ENCODE peak calls at places on chromosomes 11 and 22, in eight cellular contexts. S is SJCRH30; C is stimulated activated CD8-positive, alpha-beta memory T cell treated with anti-CD3 and anti-CD28 coated beads, Interleukin-12 subunit alpha, Interleukin-12 subunit beta, amount 100 ng/mL, for 1 hour; T is amniotic stem cell; E is stimulated activated CD4-positive, alpha-beta T cell treated with anti-CD3 and anti-CD28 coated beads, TNF-alpha, amount 100 ng/mL, for 48 hours; M is SW 1271; N is activated CD8-positive, alpha-beta memory T cell treated with anti-CD3 and anti-CD28 coated beads, Interleukin-2, amount 50 U/mL, for 48 hours; X is GM23338. P is an unnamed sample.

GRCh38 chr11:95301497-95301896 is 70.5 kb upstream of the SESN3 start:
- DNase-seq in M (no peak), N (no peak), S (no peak), X (no peak), C (no peak), E (no peak), T (no peak), P (no peak)

GRCh38 chr11:65606876-65607613 is 7.0 kb downstream of the MAP3K11 start:
- DNase-seq in S (peak), E (no peak), N (no peak), M (peak), T (peak), C (no peak), X (peak), P (no peak)

GRCh38 chr11:102600666-102601065 is 24.5 kb downstream of the MMP20 start:
- DNase-seq in C (no peak), M (peak), N (no peak), E (no peak), T (no peak), X (no peak), S (no peak), P (no peak)

GRCh38 chr22:42645938-42646568 is 3.1 kb downstream of the CYB5R3 start:
- DNase-seq in N (no peak), E (no peak), C (no peak), T (no peak), M (no peak), S (peak), X (no peak), P (no peak)

GRCh38 chr11:110580571-110580970 is 131.7 kb downstream of the ARHGAP20 start:
- DNase-seq in M (no peak), T (no peak), S (no peak), E (no peak), C (no peak), X (no peak), N (no peak), P (no peak)

GRCh38 chr11:74474316-74474715 is 7.0 kb upstream of the KCNE3 start:
- DNase-seq in M (no peak), T (no peak), E (no peak), X (no peak), S (peak), N (peak), C (no peak), P (no peak)

GRCh38 chr11:83374311-83374710 is 88.1 kb upstream of the CCDC90B start:
- DNase-seq in C (no peak), S (no peak), T (no peak), E (no peak), N (no peak), M (no peak), X (no peak), P (no peak)

GRCh38 chr11:10722307-10722706 is 28.7 kb upstream of the CTR9 start:
- DNase-seq in X (no peak), N (no peak), E (no peak), T (no peak), S (no peak), C (no peak), M (no peak), P (peak)

GRCh38 chr22:23639661-23640060 is 7.5 kb upstream of the DRICH1 start:
- DNase-seq in M (no peak), C (no peak), T (no peak), X (no peak), S (no peak), E (no peak), N (no peak), P (no peak)

GRCh38 chr22:47781024-47781423 is 1018.6 kb downstream of the TBC1D22A start:
- DNase-seq in C (no peak), T (no peak), E (no peak), N (no peak), X (no peak), M (no peak), S (no peak), P (no peak)

GRCh38 chr22:50058338-50059184 is 463 bp upstream of the TTLL8 start:
- DNase-seq in S (no peak), T (no peak), E (no peak), X (no peak), M (no peak), C (no peak), N (no peak), P (no peak)

GRCh38 chr11:45278721-45279120 is 7.4 kb downstream of the SYT13 start:
- DNase-seq in C (no peak), T (no peak), N (no peak), M (no peak), X (no peak), E (no peak), S (no peak), P (no peak)

GRCh38 chr11:108705061-108705460 is 40.2 kb downstream of the DDX10 start:
- DNase-seq in E (no peak), X (peak), N (no peak), C (no peak), S (no peak), T (no peak), M (no peak), P (no peak)

GRCh38 chr22:44838316-44839016 is 86.1 kb downstream of the ARHGAP8 start:
- DNase-seq in T (no peak), S (peak), M (no peak), N (no peak), E (no peak), X (no peak), C (no peak), P (no peak)

GRCh38 chr22:45602824-45603301 is 68.8 kb upstream of the ATXN10 start:
- DNase-seq in C (no peak), N (no peak), M (no peak), S (peak), X (peak), E (no peak), T (no peak), P (peak)

GRCh38 chr11:34640050-34640971 is 19.4 kb downstream of the EHF start:
- DNase-seq in X (no peak), M (no peak), E (no peak), T (no peak), S (no peak), N (no peak), C (no peak), P (no peak)

GRCh38 chr22:45087802-45088201 is 75.9 kb upstream of the NUP50 start:
- DNase-seq in E (no peak), M (no peak), N (no peak), X (peak), S (no peak), T (no peak), C (no peak), P (no peak)

GRCh38 chr11:10750838-10751580 is at the start of gene CTR9:
- DNase-seq in N (peak), X (peak), S (peak), C (peak), M (peak), E (peak), T (peak), P (peak)

GRCh38 chr11:119590651-119591308 is 138.2 kb downstream of the NECTIN1 start:
- DNase-seq in T (no peak), C (no peak), X (peak), E (no peak), S (no peak), N (no peak), M (no peak), P (no peak)

GRCh38 chr11:73085189-73085875 is 56.8 kb downstream of the FCHSD2 start:
- DNase-seq in S (no peak), N (no peak), C (no peak), E (no peak), M (no peak), T (no peak), X (no peak), P (no peak)

GRCh38 chr22:20867179-20868099 is 8.6 kb downstream of the SNAP29 start:
- DNase-seq in E (no peak), X (no peak), C (no peak), N (no peak), T (no peak), M (no peak), S (no peak), P (no peak)

GRCh38 chr22:25051983-25052710 is 99.6 kb downstream of the KIAA1671 start:
- DNase-seq in T (no peak), E (no peak), X (no peak), M (no peak), S (peak), C (no peak), N (no peak), P (no peak)

GRCh38 chr11:373716-374551 is 4.6 kb downstream of the B4GALNT4 start:
- DNase-seq in S (peak), E (no peak), X (no peak), N (no peak), C (no peak), M (no peak), T (no peak), P (no peak)

GRCh38 chr11:125253795-125254525 is 89.4 kb downstream of the PKNOX2 start:
- DNase-seq in T (no peak), E (no peak), S (no peak), M (no peak), X (no peak), N (no peak), C (no peak), P (no peak)

GRCh38 chr22:25736378-25737011 is 5.5 kb upstream of the MYO18B start:
- DNase-seq in X (no peak), E (peak), S (peak), N (peak), M (no peak), T (no peak), C (no peak), P (peak)

GRCh38 chr11:19919050-19919561 is 206.5 kb downstream of the NAV2 start:
- DNase-seq in C (no peak), E (no peak), N (no peak), X (no peak), T (peak), S (no peak), M (peak), P (no peak)